ENCODE peak calls at places on chromosomes 16 and 17, in six cellular contexts. M is H54; Y is T-helper 1 cell; Z is GM12891; C is stimulated activated CD8-positive, alpha-beta memory T cell treated with anti-CD3 and anti-CD28 coated beads, Interleukin-2, amount 100 ng/mL, for 48 hours; D is IMR-90. I is an unnamed sample.

GRCh38 chr17:35312790-35313711 is 60.4 kb downstream of the SLFN11 start:
- DNase-seq in M (no peak), Y (peak), Z (peak), C (peak), D (peak), I (peak)

GRCh38 chr16:7866144-7866543 is 533.5 kb downstream of the RBFOX1 start:
- DNase-seq in M (no peak), Y (no peak), Z (no peak), C (no peak), D (no peak), I (no peak)

GRCh38 chr17:39739020-39739884 is 1.5 kb downstream of the GRB7 start:
- DNase-seq in M (no peak), Y (no peak), Z (no peak), C (no peak), D (no peak), I (peak)

GRCh38 chr17:17496189-17497064 is at the start of gene RASD1:
- DNase-seq in M (peak), Y (peak), Z (peak), C (peak), D (peak), I (no peak)

GRCh38 chr17:7178973-7179316 is 225 bp downstream of the ASGR1 start:
- DNase-seq in M (no peak), Y (no peak), Z (no peak), C (no peak), D (no peak), I (no peak)

GRCh38 chr17:3946711-3947235 is 17.5 kb downstream of the ATP2A3 start:
- DNase-seq in M (no peak), Y (no peak), Z (no peak), C (no peak), D (no peak), I (no peak)

GRCh38 chr17:49565948-49566491 is 9.7 kb upstream of the NXPH3 start:
- DNase-seq in M (no peak), Y (no peak), Z (no peak), C (no peak), D (no peak), I (no peak)

GRCh38 chr16:53629607-53630312 is 73.9 kb downstream of the RPGRIP1L start:
- DNase-seq in M (no peak), Y (no peak), Z (no peak), C (no peak), D (no peak), I (no peak)

GRCh38 chr16:72099377-72099818 is 5.8 kb downstream of the DHX38 start:
- DNase-seq in M (peak), Y (peak), Z (peak), C (peak), D (peak), I (peak)

GRCh38 chr16:22193134-22193411 is 13.0 kb upstream of the EEF2K start:
- DNase-seq in M (no peak), Y (no peak), Z (no peak), C (no peak), D (no peak), I (no peak)

GRCh38 chr17:55540414-55541091 is 29.3 kb upstream of the SMIM36 start:
- DNase-seq in M (no peak), Y (no peak), Z (no peak), C (no peak), D (peak), I (no peak)

GRCh38 chr16:57409870-57410585 is 5.5 kb downstream of the CCL17 start:
- DNase-seq in M (no peak), Y (no peak), Z (no peak), C (no peak), D (no peak), I (no peak)

GRCh38 chr16:89552329-89552728 is 8.2 kb upstream of the RPL13 start:
- DNase-seq in M (no peak), Y (no peak), Z (no peak), C (no peak), D (no peak), I (no peak)

GRCh38 chr17:58336456-58337094 is 8.0 kb upstream of the TSPOAP1 start:
- DNase-seq in M (no peak), Y (no peak), Z (no peak), C (no peak), D (peak), I (no peak)

GRCh38 chr17:15963670-15964110 is 18.8 kb downstream of the ADORA2B start:
- DNase-seq in M (no peak), Y (no peak), Z (no peak), C (no peak), D (peak), I (peak)

GRCh38 chr17:72376486-72377345 is 255.9 kb downstream of the SOX9 start:
- DNase-seq in M (no peak), Y (no peak), Z (no peak), C (no peak), D (peak), I (no peak)

GRCh38 chr17:42889809-42890208 is 10.8 kb upstream of the G6PC1 start:
- DNase-seq in M (no peak), Y (no peak), Z (no peak), C (no peak), D (no peak), I (no peak)

GRCh38 chr16:85652431-85653221 is 36.1 kb downstream of the GINS2 start:
- DNase-seq in M (no peak), Y (peak), Z (no peak), C (no peak), D (peak), I (no peak)

GRCh38 chr16:30350134-30350871 is 4.8 kb downstream of the CD2BP2 start:
- DNase-seq in M (no peak), Y (no peak), Z (peak), C (no peak), D (no peak), I (no peak)

GRCh38 chr17:79182176-79183160 is 107.8 kb downstream of the ENGASE start:
- DNase-seq in M (no peak), Y (no peak), Z (no peak), C (no peak), D (no peak), I (no peak)

GRCh38 chr16:55982597-55982996 is 107.4 kb upstream of the CES5A start:
- DNase-seq in M (no peak), Y (no peak), Z (no peak), C (no peak), D (no peak), I (no peak)

GRCh38 chr16:9034056-9034455 is 57.4 kb upstream of the HAPSTR1 start:
- DNase-seq in M (no peak), Y (no peak), Z (no peak), C (no peak), D (no peak), I (no peak)

GRCh38 chr17:42325026-42325425 is 36.7 kb downstream of the STAT5A start:
- DNase-seq in M (peak), Y (no peak), Z (no peak), C (no peak), D (peak), I (peak)

GRCh38 chr17:18933102-18934058 is 18.6 kb upstream of the SLC5A10 start:
- DNase-seq in M (no peak), Y (no peak), Z (no peak), C (no peak), D (no peak), I (no peak)

GRCh38 chr17:2266045-2266864 is 37.3 kb downstream of the SMG6 start:
- DNase-seq in M (no peak), Y (peak), Z (no peak), C (peak), D (no peak), I (no peak)

GRCh38 chr16:12262454-12263180 is 286.1 kb downstream of the SNX29 start:
- DNase-seq in M (no peak), Y (no peak), Z (no peak), C (no peak), D (peak), I (no peak)

GRCh38 chr17:80449930-80450576 is 26.4 kb downstream of the NPTX1 start:
- DNase-seq in M (no peak), Y (no peak), Z (no peak), C (no peak), D (peak), I (no peak)

GRCh38 chr17:7315570-7316243 is 547 bp upstream of the GPS2 start:
- DNase-seq in M (no peak), Y (no peak), Z (peak), C (no peak), D (no peak), I (no peak)

GRCh38 chr17:76382803-76383644 is 1.4 kb upstream of the SPHK1 start:
- DNase-seq in M (peak), Y (peak), Z (peak), C (peak), D (peak), I (no peak)

GRCh38 chr17:81178136-81179091 is 12.4 kb upstream of the AATK start:
- DNase-seq in M (no peak), Y (no peak), Z (no peak), C (no peak), D (no peak), I (no peak)

GRCh38 chr17:43898446-43898845 is 8.9 kb downstream of the MPP2 start:
- DNase-seq in M (no peak), Y (no peak), Z (no peak), C (no peak), D (no peak), I (no peak)

GRCh38 chr16:4273858-4274291 is 1.1 kb upstream of the TFAP4 start:
- DNase-seq in M (peak), Y (peak), Z (no peak), C (peak), D (peak), I (peak)

GRCh38 chr16:58494981-58495860 is 4.7 kb upstream of the NDRG4 start:
- DNase-seq in M (peak), Y (peak), Z (peak), C (peak), D (peak), I (peak)